ENCODE peak calls at places on chromosomes 12 and 14, in eight cellular contexts. K is sciatic nerve; W is CD8-positive, alpha-beta memory T cell; Z is astrocyte; G is epithelial cell of prostate; L is stimulated activated CD4-positive, alpha-beta T cell treated with anti-CD3 and anti-CD28 coated beads, Interleukin-1b, Interleukin-23, amount 100 ng/mL, for 1 hour; J is foreskin fibroblast; E is NCI-H1417 treated with DMSO at 0.1 percent for 48 hours. P is an unnamed sample.

GRCh38 chr14:50658203-50658602 is 9.9 kb downstream of the SAV1 start:
- DNase-seq in K (no peak), G (no peak), J (peak; percentile 48), E (no peak), L (no peak), W (no peak), Z (peak; percentile 57), P (peak; percentile 74)

GRCh38 chr12:3137268-3137761 is 60.1 kb downstream of the TSPAN9 start:
- DNase-seq in G (no peak), K (peak; percentile 76), L (no peak), Z (no peak), W (no peak), E (no peak), J (no peak), P (no peak)

GRCh38 chr14:80519002-80519401 is 307.7 kb upstream of the DIO2 start:
- DNase-seq in G (no peak), J (no peak), E (no peak), W (no peak), Z (no peak), L (no peak), K (no peak), P (no peak)

GRCh38 chr12:129136694-129137325 is 283.5 kb downstream of the GLT1D1 start:
- DNase-seq in L (no peak), G (no peak), K (no peak), J (no peak), W (no peak), E (no peak), Z (no peak), P (no peak)

GRCh38 chr14:50541159-50541567 is 8.8 kb upstream of the MAP4K5 start:
- DNase-seq in E (no peak), Z (no peak), W (no peak), L (no peak), K (no peak), J (no peak), G (no peak), P (no peak)

GRCh38 chr12:120110550-120111501 is 5.7 kb downstream of the RAB35 start:
- DNase-seq in L (no peak), E (no peak), K (peak; percentile 74), Z (no peak), W (peak; percentile 54), J (no peak), G (no peak), P (no peak)

GRCh38 chr14:100554082-100554677 is 33.0 kb downstream of the BEGAIN start:
- DNase-seq in L (no peak), G (no peak), J (no peak), Z (no peak), K (peak; percentile 77), E (no peak), W (no peak), P (no peak)

GRCh38 chr12:101875112-101875961 is 2.0 kb upstream of the DRAM1 start:
- DNase-seq in K (no peak), L (no peak), E (no peak), W (no peak), Z (peak; percentile 22), G (no peak), J (no peak), P (peak; percentile 56)

GRCh38 chr12:69475237-69475984 is 5.2 kb downstream of the FRS2 start:
- DNase-seq in K (no peak), Z (no peak), G (no peak), E (no peak), J (peak; percentile 13), L (no peak), W (no peak), P (peak; percentile 42)

GRCh38 chr12:75998292-75999063 is 33.1 kb downstream of the PHLDA1 start:
- DNase-seq in W (no peak), K (no peak), J (no peak), Z (no peak), E (no peak), L (no peak), G (no peak), P (no peak)

GRCh38 chr14:31270196-31270772 is 62.7 kb upstream of the HECTD1 start:
- DNase-seq in J (no peak), E (no peak), Z (no peak), G (no peak), L (no peak), K (no peak), W (no peak), P (peak; percentile 24)

GRCh38 chr12:16324300-16324699 is 23.1 kb upstream of the MGST1 start:
- DNase-seq in K (no peak), E (no peak), W (no peak), J (no peak), G (no peak), L (no peak), Z (no peak), P (no peak)

GRCh38 chr12:45363903-45364302 is 148.0 kb downstream of the ANO6 start:
- DNase-seq in L (no peak), Z (no peak), J (no peak), E (no peak), K (no peak), G (no peak), W (no peak), P (no peak)

GRCh38 chr14:94355191-94355794 is 32.2 kb upstream of the SERPINA6 start:
- DNase-seq in L (no peak), W (no peak), Z (peak; percentile 36), J (peak; percentile 46), G (no peak), E (no peak), K (peak; percentile 80), P (peak; percentile 49)

GRCh38 chr12:94148841-94149780 is 734 bp downstream of the PLXNC1 start:
- DNase-seq in L (no peak), E (no peak), K (peak; percentile 67), J (no peak), W (peak; percentile 56), G (no peak), Z (peak; percentile 24), P (peak; percentile 56)

GRCh38 chr14:67710209-67710608 is 8.5 kb downstream of the RDH12 start:
- DNase-seq in K (no peak), L (no peak), E (peak; percentile 1), G (no peak), J (no peak), Z (no peak), W (no peak), P (no peak)

GRCh38 chr12:57129311-57130288 is 1.3 kb downstream of the LRP1 start:
- DNase-seq in K (no peak), E (no peak), Z (no peak), L (no peak), W (no peak), G (no peak), J (no peak), P (peak; percentile 65)

GRCh38 chr12:100208834-100209233 is 8.2 kb downstream of the ACTR6 start:
- DNase-seq in E (no peak), J (no peak), Z (no peak), G (no peak), L (no peak), W (no peak), K (no peak), P (no peak)

GRCh38 chr12:124829008-124829707 is 34.5 kb downstream of the SCARB1 start:
- DNase-seq in W (no peak), J (peak; percentile 95), K (no peak), G (peak; percentile 84), L (no peak), Z (peak; percentile 80), E (no peak), P (peak; percentile 98)

GRCh38 chr12:102095677-102096263 is 24.1 kb downstream of the NUP37 start:
- DNase-seq in G (no peak), W (no peak), E (no peak), J (peak; percentile 10), K (no peak), Z (peak; percentile 8), L (no peak), P (peak; percentile 43)

GRCh38 chr12:74624206-74624605 is 86.6 kb downstream of the ATXN7L3B start:
- DNase-seq in K (no peak), W (no peak), L (no peak), Z (no peak), E (peak; percentile 88), G (no peak), J (no peak), P (no peak)

GRCh38 chr12:72612171-72612570 is 340.0 kb downstream of the TRHDE start:
- DNase-seq in L (no peak), J (no peak), Z (no peak), K (no peak), G (no peak), E (no peak), W (no peak), P (no peak)

GRCh38 chr12:127052491-127053232 is 1214.3 kb upstream of the TMEM132C start:
- DNase-seq in W (no peak), G (peak; percentile 63), L (no peak), Z (peak; percentile 73), E (no peak), J (no peak), K (no peak), P (peak; percentile 17)